ENCODE peak calls at places on chromosomes 2 and 18, in ten cellular contexts. N, Q, T, P, M, G, Y, O, B and C are unnamed samples.

GRCh38 chr2:47005687-47006086 is 90.1 kb upstream of the MCFD2 start:
- DNase-seq in Y (no peak), P (no peak), M (no peak), O (no peak), G (no peak), B (no peak), T (no peak), Q (no peak), N (no peak), C (no peak)

GRCh38 chr2:173708757-173709156 is 256.4 kb downstream of the SP3 start:
- DNase-seq in T (no peak), G (no peak), M (no peak), B (no peak), Y (no peak), O (peak; percentile 12), N (peak; percentile 68), Q (peak; percentile 44), P (no peak), C (no peak)

GRCh38 chr2:117774716-117775115 is 39.8 kb upstream of the DDX18 start:
- DNase-seq in N (no peak), Q (no peak), O (no peak), T (no peak), G (no peak), B (no peak), P (no peak), M (no peak), Y (no peak), C (no peak)

GRCh38 chr2:98608962-98609604 is 694 bp downstream of the UNC50 start:
- DNase-seq in T (peak; percentile 30), Y (no peak), G (no peak), M (no peak), B (peak; percentile 20), P (no peak), O (no peak), Q (peak; percentile 64), N (peak; percentile 52), C (peak; percentile 50)

GRCh38 chr2:25285265-25286024 is 56.3 kb downstream of the DNMT3A start:
- DNase-seq in Y (no peak), B (no peak), M (no peak), O (no peak), T (no peak), Q (no peak), G (no peak), N (no peak), P (no peak), C (no peak)

GRCh38 chr2:176261136-176261535 is 8.1 kb upstream of the MTX2 start:
- DNase-seq in B (no peak), P (no peak), Y (no peak), M (no peak), Q (no peak), G (no peak), N (no peak), T (no peak), O (no peak), C (no peak)

GRCh38 chr2:72603481-72603880 is 222.4 kb downstream of the EXOC6B start:
- DNase-seq in P (no peak), T (no peak), M (no peak), N (no peak), B (no peak), O (no peak), Q (peak; percentile 23), G (no peak), Y (no peak), C (no peak)

GRCh38 chr18:26103579-26103978 is 13.2 kb upstream of the SS18 start:
- DNase-seq in G (no peak), N (no peak), Y (no peak), P (no peak), M (no peak), Q (peak; percentile 12), B (peak; percentile 57), O (no peak), T (no peak), C (no peak)